ENCODE peak calls at places on chromosomes 6 and 20, in seven cellular contexts. One of them, this sample, is unnamed.

GRCh38 chr20:44961868-44962267 is 1.7 kb upstream of the TOMM34 start:
- DNase-seq in IMR-90: peak; percentile 77
- DNase-seq in mesendoderm: peak; percentile 74
- DNase-seq in neuronal stem cell: no peak
- DNase-seq in mesenchymal stem cell: peak; percentile 49
- DNase-seq in H9: no peak
- DNase-seq in H1: no peak
- DNase-seq in this sample: no peak

GRCh38 chr20:2599265-2600060 is 53.0 kb upstream of the NOP56 start:
- DNase-seq in IMR-90: no peak
- DNase-seq in mesendoderm: peak; percentile 40
- DNase-seq in neuronal stem cell: peak; percentile 29
- DNase-seq in mesenchymal stem cell: no peak
- DNase-seq in H9: peak; percentile 50
- DNase-seq in H1: no peak
- DNase-seq in this sample: no peak

GRCh38 chr20:60053125-60053812 is 95.0 kb downstream of the CDH26 start:
- DNase-seq in IMR-90: no peak
- DNase-seq in mesendoderm: no peak
- DNase-seq in neuronal stem cell: no peak
- DNase-seq in mesenchymal stem cell: no peak
- DNase-seq in H9: no peak
- DNase-seq in H1: no peak
- DNase-seq in this sample: no peak

GRCh38 chr20:33423141-33423834 is 20.3 kb downstream of the SNTA1 start:
- DNase-seq in IMR-90: peak; percentile 68
- DNase-seq in mesendoderm: no peak
- DNase-seq in neuronal stem cell: no peak
- DNase-seq in mesenchymal stem cell: peak; percentile 88
- DNase-seq in H9: no peak
- DNase-seq in H1: no peak
- DNase-seq in this sample: no peak

GRCh38 chr6:89976141-89977020 is 82.1 kb downstream of the GJA10 start:
- DNase-seq in IMR-90: no peak
- DNase-seq in mesendoderm: no peak
- DNase-seq in neuronal stem cell: no peak
- DNase-seq in mesenchymal stem cell: no peak
- DNase-seq in H9: no peak
- DNase-seq in H1: no peak
- DNase-seq in this sample: peak; percentile 32

GRCh38 chr6:169723991-169724553 is at the start of gene PHF10:
- DNase-seq in IMR-90: no peak
- DNase-seq in mesendoderm: peak; percentile 52
- DNase-seq in neuronal stem cell: peak; percentile 56
- DNase-seq in mesenchymal stem cell: peak; percentile 37
- DNase-seq in H9: no peak
- DNase-seq in H1: no peak
- DNase-seq in this sample: no peak

GRCh38 chr6:166365806-166366205 is 16.9 kb downstream of the MPC1 start:
- DNase-seq in IMR-90: peak; percentile 43
- DNase-seq in mesendoderm: peak; percentile 36
- DNase-seq in neuronal stem cell: no peak
- DNase-seq in mesenchymal stem cell: no peak
- DNase-seq in H9: no peak
- DNase-seq in H1: no peak
- DNase-seq in this sample: no peak

GRCh38 chr6:9540534-9541126 is 874.2 kb downstream of the TFAP2A start:
- DNase-seq in IMR-90: peak; percentile 67
- DNase-seq in mesendoderm: peak; percentile 50
- DNase-seq in neuronal stem cell: peak; percentile 20
- DNase-seq in mesenchymal stem cell: peak; percentile 52
- DNase-seq in H9: no peak
- DNase-seq in H1: no peak
- DNase-seq in this sample: peak; percentile 92

GRCh38 chr6:43627008-43627825 is 1.8 kb downstream of the GTPBP2 start:
- DNase-seq in IMR-90: peak; percentile 99
- DNase-seq in mesendoderm: peak; percentile 51
- DNase-seq in neuronal stem cell: no peak
- DNase-seq in mesenchymal stem cell: peak; percentile 99
- DNase-seq in H9: no peak
- DNase-seq in H1: no peak
- DNase-seq in this sample: peak; percentile 79

GRCh38 chr6:105452924-105453756 is 50.3 kb upstream of the PREP start:
- DNase-seq in IMR-90: no peak
- DNase-seq in mesendoderm: no peak
- DNase-seq in neuronal stem cell: no peak
- DNase-seq in mesenchymal stem cell: no peak
- DNase-seq in H9: no peak
- DNase-seq in H1: no peak
- DNase-seq in this sample: no peak

GRCh38 chr6:164554700-164555479 is 754.5 kb downstream of the C6orf118 start:
- DNase-seq in IMR-90: no peak
- DNase-seq in mesendoderm: no peak
- DNase-seq in neuronal stem cell: no peak
- DNase-seq in mesenchymal stem cell: no peak
- DNase-seq in H9: no peak
- DNase-seq in H1: no peak
- DNase-seq in this sample: no peak

GRCh38 chr6:16725145-16725864 is 36.0 kb downstream of the ATXN1 start:
- DNase-seq in IMR-90: peak; percentile 88
- DNase-seq in mesendoderm: no peak
- DNase-seq in neuronal stem cell: no peak
- DNase-seq in mesenchymal stem cell: peak; percentile 96
- DNase-seq in H9: no peak
- DNase-seq in H1: no peak
- DNase-seq in this sample: peak; percentile 49

DNA sequence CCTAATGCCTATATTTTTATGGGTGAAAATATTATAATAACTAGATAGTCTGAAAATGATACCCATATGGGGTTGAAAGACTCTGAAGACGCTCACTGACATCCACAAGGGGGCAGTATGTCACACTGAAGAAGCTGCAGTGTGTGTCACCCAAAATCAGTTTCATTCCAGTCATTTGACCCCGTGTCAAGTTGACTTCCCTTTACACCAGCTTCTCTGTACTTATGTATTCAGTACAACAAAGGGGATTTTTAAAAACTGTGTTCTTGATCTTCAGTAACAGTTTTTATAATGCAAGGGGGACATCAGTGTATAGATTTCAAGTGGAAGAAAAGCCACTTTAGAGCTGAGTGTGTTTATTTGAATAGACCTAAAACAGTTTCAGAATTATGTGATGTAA is 19.3 kb downstream of the FAXC start:
- DNase-seq in IMR-90: peak; percentile 79
- DNase-seq in mesendoderm: peak; percentile 73
- DNase-seq in neuronal stem cell: peak; percentile 61
- DNase-seq in mesenchymal stem cell: peak; percentile 68
- DNase-seq in H9: peak; percentile 41
- DNase-seq in H1: no peak
- DNase-seq in this sample: peak; percentile 81
- H4K8ac ChIP-seq in IMR-90: no peak overlapping the region
- H4K8ac ChIP-seq in mesendoderm: no peak overlapping the region
- H4K8ac ChIP-seq in neuronal stem cell: no peak overlapping the region
- H4K8ac ChIP-seq in mesenchymal stem cell: no peak overlapping the region
- H4K8ac ChIP-seq in H9: no peak overlapping the region
- H4K8ac ChIP-seq in H1: no peak overlapping the region
- H4K8ac ChIP-seq in this sample: no peak overlapping the region

DNA sequence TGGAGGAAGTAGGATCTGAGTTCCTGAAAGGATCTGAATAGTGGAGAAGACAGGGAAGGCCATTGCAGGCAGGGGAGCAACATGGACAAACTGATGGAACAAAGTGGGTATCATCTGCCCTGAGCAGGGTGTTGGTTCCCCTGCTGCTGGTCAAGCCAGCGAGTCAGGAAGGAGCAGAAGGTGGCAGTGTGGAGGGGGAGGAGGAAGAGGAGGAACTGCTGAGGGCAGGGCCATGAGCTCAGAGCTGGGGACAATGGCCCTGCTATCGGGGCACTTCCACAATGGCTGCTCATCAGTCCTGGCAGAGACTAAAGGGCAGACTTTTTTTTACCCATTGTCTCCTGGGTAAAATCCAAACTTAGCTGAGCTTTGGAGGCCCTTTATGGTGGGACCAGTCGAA is 13.6 kb downstream of the CNBD2 start:
- DNase-seq in IMR-90: no peak
- DNase-seq in mesendoderm: no peak
- DNase-seq in neuronal stem cell: no peak
- DNase-seq in mesenchymal stem cell: no peak
- DNase-seq in H9: no peak
- DNase-seq in H1: no peak
- DNase-seq in this sample: no peak
- H3K18ac ChIP-seq in IMR-90: no peak overlapping the region
- H3K18ac ChIP-seq in mesendoderm: no peak overlapping the region
- H3K18ac ChIP-seq in neuronal stem cell: no peak overlapping the region
- H3K18ac ChIP-seq in mesenchymal stem cell: no peak overlapping the region
- H3K18ac ChIP-seq in H9: no peak overlapping the region
- H3K18ac ChIP-seq in H1: no peak overlapping the region
- H3K18ac ChIP-seq in this sample: no peak overlapping the region

GRCh38 chr6:33053230-33053629 is 20.2 kb downstream of the HLA-DPA1 start:
- DNase-seq in IMR-90: peak; percentile 2
- DNase-seq in mesendoderm: peak; percentile 43
- DNase-seq in neuronal stem cell: no peak
- DNase-seq in mesenchymal stem cell: no peak
- DNase-seq in H9: no peak
- DNase-seq in H1: no peak
- DNase-seq in this sample: peak; percentile 1
- H3K79me1 ChIP-seq in IMR-90: no peaks in the 10 kb centered on the region
- H3K79me1 ChIP-seq in mesendoderm: no peaks in the 10 kb centered on the region
- H3K79me1 ChIP-seq in neuronal stem cell: no peaks in the 10 kb centered on the region
- H3K79me1 ChIP-seq in mesenchymal stem cell: no peaks in the 10 kb centered on the region
- H3K79me1 ChIP-seq in H9: no peaks in the 10 kb centered on the region
- H3K79me1 ChIP-seq in H1: no peaks in the 10 kb centered on the region
- H3K79me1 ChIP-seq in this sample: no peaks in the 10 kb centered on the region

DNA sequence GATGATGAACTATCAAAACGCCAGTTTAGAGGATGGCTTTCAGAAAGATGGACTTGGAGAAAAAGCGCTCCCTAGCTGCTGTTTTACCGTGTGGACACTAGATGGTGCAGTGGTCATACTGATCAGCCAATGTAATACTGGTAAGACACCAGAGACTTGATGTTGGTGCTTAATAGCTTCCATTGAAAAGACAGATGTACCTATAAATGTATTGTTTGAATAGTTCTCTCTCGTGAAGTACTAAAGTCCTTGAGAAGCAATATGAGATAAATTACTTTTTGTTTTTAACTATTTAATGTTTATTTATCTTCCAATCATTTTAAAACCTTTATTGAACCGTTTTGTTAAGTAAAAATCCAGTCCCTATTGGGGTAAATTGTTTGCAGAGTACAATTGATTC is 63.9 kb upstream of the FUCA2 start:
- DNase-seq in IMR-90: peak; percentile 86
- DNase-seq in mesendoderm: peak; percentile 80
- DNase-seq in neuronal stem cell: peak; percentile 65
- DNase-seq in mesenchymal stem cell: peak; percentile 78
- DNase-seq in H9: peak; percentile 49
- DNase-seq in H1: no peak
- DNase-seq in this sample: peak; percentile 45
- H4K8ac ChIP-seq in IMR-90: no peak overlapping the region
- H4K8ac ChIP-seq in mesendoderm: no peak overlapping the region
- H4K8ac ChIP-seq in neuronal stem cell: no peak overlapping the region
- H4K8ac ChIP-seq in mesenchymal stem cell: no peak overlapping the region
- H4K8ac ChIP-seq in H9: no peak overlapping the region
- H4K8ac ChIP-seq in H1: no peak overlapping the region
- H4K8ac ChIP-seq in this sample: no peak overlapping the region

GRCh38 chr20:25005661-25006060 is 13.1 kb upstream of the APMAP start:
- DNase-seq in IMR-90: no peak
- DNase-seq in mesendoderm: no peak
- DNase-seq in neuronal stem cell: no peak
- DNase-seq in mesenchymal stem cell: no peak
- DNase-seq in H9: peak; percentile 22
- DNase-seq in H1: no peak
- DNase-seq in this sample: no peak
- H3K18ac ChIP-seq in IMR-90: no peak overlapping the region
- H3K18ac ChIP-seq in mesendoderm: no peak overlapping the region
- H3K18ac ChIP-seq in neuronal stem cell: peak overlapping the region; percentile 19
- H3K18ac ChIP-seq in mesenchymal stem cell: no peak overlapping the region
- H3K18ac ChIP-seq in H9: no peak overlapping the region
- H3K18ac ChIP-seq in H1: no peak overlapping the region
- H3K18ac ChIP-seq in this sample: no peak overlapping the region

GRCh38 chr6:15386756-15387112 is 140.9 kb downstream of the JARID2 start:
- DNase-seq in IMR-90: no peak
- DNase-seq in mesendoderm: no peak
- DNase-seq in neuronal stem cell: no peak
- DNase-seq in mesenchymal stem cell: no peak
- DNase-seq in H9: no peak
- DNase-seq in H1: no peak
- DNase-seq in this sample: no peak

GRCh38 chr6:15385521-15385920 is 139.7 kb downstream of the JARID2 start:
- DNase-seq in IMR-90: no peak
- DNase-seq in mesendoderm: no peak
- DNase-seq in neuronal stem cell: no peak
- DNase-seq in mesenchymal stem cell: no peak
- DNase-seq in H9: no peak
- DNase-seq in H1: no peak
- DNase-seq in this sample: no peak

GRCh38 chr6:15386110-15386755 is 140.4 kb downstream of the JARID2 start:
- DNase-seq in IMR-90: no peak
- DNase-seq in mesendoderm: no peak
- DNase-seq in neuronal stem cell: no peak
- DNase-seq in mesenchymal stem cell: no peak
- DNase-seq in H9: no peak
- DNase-seq in H1: no peak
- DNase-seq in this sample: no peak

GRCh38 chr6:15389079-15389758 is 143.3 kb downstream of the JARID2 start:
- DNase-seq in IMR-90: peak; percentile 21
- DNase-seq in mesendoderm: no peak
- DNase-seq in neuronal stem cell: no peak
- DNase-seq in mesenchymal stem cell: peak; percentile 36
- DNase-seq in H9: no peak
- DNase-seq in H1: no peak
- DNase-seq in this sample: no peak

DNA sequence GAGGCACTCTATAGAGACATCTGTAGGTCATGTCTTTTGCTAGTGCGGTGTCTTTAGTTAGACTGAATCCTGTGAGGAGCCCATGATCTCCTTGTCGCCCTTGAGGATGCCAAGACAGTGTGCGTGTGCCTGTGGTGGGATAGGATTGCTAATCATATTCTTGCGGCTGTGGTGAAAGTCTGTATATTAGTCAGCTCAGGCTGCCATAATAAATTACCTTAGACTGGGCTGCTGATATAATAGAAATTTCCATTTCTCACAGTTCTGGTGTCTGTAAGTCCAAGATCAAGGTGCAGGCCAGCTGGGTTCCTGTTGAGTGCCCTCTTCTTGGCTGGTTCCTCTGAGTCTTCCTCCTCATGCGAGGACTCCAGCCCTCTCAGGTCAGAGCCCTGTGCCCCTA is 141.2 kb downstream of the JARID2 start:
- DNase-seq in IMR-90: peak; percentile 69
- DNase-seq in mesendoderm: no peak
- DNase-seq in neuronal stem cell: no peak
- DNase-seq in mesenchymal stem cell: no peak
- DNase-seq in H9: no peak
- DNase-seq in H1: no peak
- DNase-seq in this sample: no peak
- H3K79me1 ChIP-seq in IMR-90: peaks cover 92% of the 10 kb centered on the region
- H3K79me1 ChIP-seq in mesendoderm: peaks cover 9% of the 10 kb centered on the region
- H3K79me1 ChIP-seq in neuronal stem cell: peaks cover 6% of the 10 kb centered on the region
- H3K79me1 ChIP-seq in mesenchymal stem cell: peaks cover 55% of the 10 kb centered on the region
- H3K79me1 ChIP-seq in H9: no peaks in the 10 kb centered on the region
- H3K79me1 ChIP-seq in H1: peaks cover 13% of the 10 kb centered on the region
- H3K79me1 ChIP-seq in this sample: no peaks in the 10 kb centered on the region

GRCh38 chr6:24680582-24680981 is 13.7 kb downstream of the ACOT13 start:
- DNase-seq in IMR-90: no peak
- DNase-seq in mesendoderm: no peak
- DNase-seq in neuronal stem cell: no peak
- DNase-seq in mesenchymal stem cell: no peak
- DNase-seq in H9: no peak
- DNase-seq in H1: no peak
- DNase-seq in this sample: no peak
- H4K8ac ChIP-seq in IMR-90: no peak overlapping the region
- H4K8ac ChIP-seq in mesendoderm: no peak overlapping the region
- H4K8ac ChIP-seq in neuronal stem cell: no peak overlapping the region
- H4K8ac ChIP-seq in mesenchymal stem cell: no peak overlapping the region
- H4K8ac ChIP-seq in H9: no peak overlapping the region
- H4K8ac ChIP-seq in H1: no peak overlapping the region
- H4K8ac ChIP-seq in this sample: no peak overlapping the region

This sample was measured in trophoblast cell.